ENCODE peak calls at places on chromosome 1, in nine cellular contexts. B is AG20443; I is activated effector memory CD4-positive, alpha-beta T cell treated with Interleukin-2 at 50 U/mL for 16 hours; O is Ammon's horn; M is C1 segment of cervical spinal cord; T is hippocampal formation; V is foreskin fibroblast; L is stimulated activated CD4-positive, alpha-beta T cell treated with anti-CD3 and anti-CD28 coated beads, Interleukin-1b, Interleukin-23, amount 100 ng/mL, for 4 hours; J is HEK293T. N is an unnamed sample.

GRCh38 chr1:148383966-148384365 is 99.1 kb downstream of the PPIAL4G start:
- DNase-seq in B (no peak), M (no peak), V (no peak), J (no peak), T (no peak), L (no peak), I (no peak), O (no peak), N (no peak)

GRCh38 chr1:40923511-40924020 is 55.9 kb upstream of the CTPS1 start:
- DNase-seq in O (no peak), M (no peak), L (no peak), V (no peak), B (no peak), I (no peak), J (no peak), T (no peak), N (no peak)

GRCh38 chr1:225517221-225517620 is 89.4 kb upstream of the LBR start:
- DNase-seq in M (no peak), V (no peak), I (no peak), L (no peak), B (peak), T (no peak), O (no peak), J (no peak), N (no peak)

GRCh38 chr1:29124366-29125236 is 898 bp upstream of the TMEM200B start:
- DNase-seq in L (no peak), M (no peak), I (peak), T (no peak), J (peak), O (no peak), V (peak), B (peak), N (peak)

GRCh38 chr1:205294175-205294913 is 27.2 kb downstream of the NUAK2 start:
- DNase-seq in L (no peak), V (peak), B (peak), J (no peak), I (no peak), O (no peak), T (no peak), M (no peak), N (peak)

GRCh38 chr1:39915499-39916129 is 13.9 kb upstream of the MYCL start:
- DNase-seq in J (no peak), O (no peak), L (no peak), M (no peak), I (no peak), T (no peak), V (no peak), B (no peak), N (no peak)

GRCh38 chr1:192635041-192635440 is 906 bp upstream of the RGS13 start:
- DNase-seq in M (no peak), L (no peak), O (no peak), T (no peak), V (no peak), J (no peak), I (no peak), B (no peak), N (no peak)

GRCh38 chr1:109906839-109907180 is 3.8 kb upstream of the CSF1 start:
- DNase-seq in J (no peak), V (no peak), B (no peak), T (no peak), L (no peak), I (no peak), M (no peak), O (no peak), N (no peak)

GRCh38 chr1:221336141-221336540 is 405.7 kb downstream of the DUSP10 start:
- DNase-seq in T (no peak), I (no peak), M (no peak), J (no peak), L (no peak), B (peak), V (peak), O (no peak), N (no peak)

N was measured in cerebellar cortex.